ENCODE peak calls at places on chromosomes 4 and X, in four cellular contexts. X, I, Z and E are unnamed samples.

GRCh38 chrX:10648608-10649007 is 28.2 kb upstream of the MID1 start:
- DNase-seq in Z (peak), X (peak), I (no peak), E (peak)

GRCh38 chrX:78769356-78769755 is 21.8 kb downstream of the LPAR4 start:
- DNase-seq in X (no peak), Z (no peak), I (no peak), E (no peak)

GRCh38 chr4:102935716-102936115 is 66.9 kb downstream of the CISD2 start:
- DNase-seq in I (no peak), X (no peak), Z (no peak), E (no peak)

GRCh38 chrX:16278927-16279326 is 111.6 kb downstream of the MAGEB17 start:
- DNase-seq in I (peak), X (no peak), Z (no peak), E (no peak)

GRCh38 chrX:106897259-106897658 is 5.9 kb downstream of the RIPPLY1 start:
- DNase-seq in Z (peak), X (peak), I (no peak), E (peak)

GRCh38 chrX:155938132-155938531 is 57.0 kb downstream of the VAMP7 start:
- DNase-seq in Z (no peak), I (no peak), X (no peak), E (no peak)

GRCh38 chrX:25523574-25523973 is 507.8 kb upstream of the ARX start:
- DNase-seq in I (peak), X (peak), Z (peak), E (peak)

GRCh38 chr4:152162331-152162697 is 373.6 kb downstream of the FBXW7 start:
- DNase-seq in X (no peak), I (no peak), Z (no peak), E (no peak)

GRCh38 chr4:181821039-181822004 is 421.9 kb upstream of the TENM3 start:
- DNase-seq in Z (peak), I (no peak), X (peak), E (peak)

GRCh38 chrX:45006002-45006800 is 133.2 kb downstream of the KDM6A start:
- DNase-seq in X (peak), I (no peak), Z (peak), E (peak)

GRCh38 chrX:138127314-138127713 is 561.4 kb downstream of the ZIC3 start:
- DNase-seq in I (no peak), X (peak), Z (peak), E (peak)

GRCh38 chrX:79259073-79259689 is 108.0 kb downstream of the ITM2A start:
- DNase-seq in X (peak), Z (no peak), I (no peak), E (no peak)